ENCODE peak calls at places on chromosomes 5 and 9, in four cellular contexts. B is K562, J is GM12878, R is HepG2. K is an unnamed sample.
A peak's percentile ranks its signal among the peaks of the same experiment; 100 is the strongest.

GRCh38 chr9:28206280-28206679 is 633.0 kb upstream of the C9orf72 start:
- DNase-seq in J (no peak), R (no peak), B (no peak), K (no peak)

GRCh38 chr5:171137768-171138540 is 171.1 kb upstream of the TLX3 start:
- DNase-seq in R (no peak), J (no peak), B (no peak), K (no peak)

GRCh38 chr5:68433921-68434879 is 218.6 kb downstream of the PIK3R1 start:
- DNase-seq in R (peak; percentile 70), J (peak; percentile 99), B (peak; percentile 85), K (peak; percentile 19)

GRCh38 chr5:51034501-51034900 is 348.7 kb upstream of the ISL1 start:
- DNase-seq in B (no peak), J (no peak), R (no peak), K (no peak)

GRCh38 chr5:178286226-178287090 is 53.9 kb upstream of the PHYKPL start:
- DNase-seq in J (no peak), B (no peak), R (no peak), K (no peak)

GRCh38 chr9:73118297-73118696 is 33.4 kb upstream of the ANXA1 start:
- DNase-seq in R (no peak), J (no peak), B (no peak), K (no peak)

GRCh38 chr9:75071530-75072122 is 16.3 kb downstream of the NMRK1 start:
- DNase-seq in R (no peak), J (no peak), B (peak; percentile 8), K (no peak)

GRCh38 chr9:136377351-136378170 is 4.1 kb upstream of the CARD9 start:
- DNase-seq in R (no peak), B (no peak), J (no peak), K (no peak)

GRCh38 chr5:96177303-96177869 is 215.7 kb upstream of the ELL2 start:
- DNase-seq in J (peak; percentile 73), B (no peak), R (peak; percentile 40), K (no peak)

GRCh38 chr5:112097768-112098167 is 321.3 kb downstream of the EPB41L4A start:
- DNase-seq in B (no peak), R (no peak), J (no peak), K (no peak)

GRCh38 chr5:530556-530955 is 6.3 kb upstream of the SLC9A3 start:
- DNase-seq in R (no peak), B (no peak), J (no peak), K (no peak)

GRCh38 chr9:124045076-124045829 is 33.7 kb downstream of the LHX2 start:
- DNase-seq in J (no peak), R (no peak), B (peak; percentile 42), K (peak; percentile 41)

GRCh38 chr5:173238312-173239232 is 3.6 kb upstream of the NKX2-5 start:
- DNase-seq in B (no peak), R (no peak), J (no peak), K (peak; percentile 66)

GRCh38 chr5:79982136-79982535 is 8.9 kb downstream of the MTX3 start:
- DNase-seq in J (no peak), R (no peak), B (no peak), K (no peak)

GRCh38 chr5:79983618-79984017 is 7.4 kb downstream of the MTX3 start:
- DNase-seq in B (no peak), J (no peak), R (no peak), K (no peak)

GRCh38 chr5:79986260-79986659 is 4.8 kb downstream of the MTX3 start:
- DNase-seq in R (no peak), J (no peak), B (no peak), K (no peak)

GRCh38 chr5:79984363-79984762 is 6.7 kb downstream of the MTX3 start:
- DNase-seq in J (no peak), B (no peak), R (no peak), K (no peak)

GRCh38 chr5:79985288-79985687 is 5.8 kb downstream of the MTX3 start:
- DNase-seq in R (no peak), J (no peak), B (no peak), K (no peak)
- TF ChIP-seq FOXK2 in R (no peak), J (no peak), B (no peak), K (no peak)

GRCh38 chr5:123916331-123917121 is 404.5 kb downstream of the CSNK1G3 start:
- DNase-seq in J (no peak), B (no peak), R (no peak), K (peak; percentile 41)
- TF ChIP-seq SP1 in J (no peak), B (no peak), R (no peak), K (no peak)

GRCh38 chr5:54580997-54581741 is 63.6 kb downstream of the SNX18 start:
- DNase-seq in R (no peak), J (no peak), B (no peak), K (no peak)
- TF ChIP-seq FOXK2 in R (no peak), J (no peak), B (no peak), K (no peak)

GRCh38 chr9:95923794-95924193 is 48.3 kb downstream of the ERCC6L2 start:
- DNase-seq in B (no peak), J (no peak), R (peak; percentile 65), K (no peak)
- TF ChIP-seq SP1 in B (no peak), J (no peak), R (no peak), K (no peak)